ENCODE peak calls at places on chromosomes 3 and 15, in seven cellular contexts. Y is SK-N-SH, T is HCT116, M is endothelial cell of umbilical vein, X is fibroblast of lung, A is K562, J is IMR-90. L is an unnamed sample. For H3K4me1, the result is how much of the 10 kb centered on the place peaks cover.

GRCh38 chr3:25899352-25900101 is 109.6 kb downstream of the OXSM start:
- DNase-seq in J (no peak), T (no peak), Y (no peak), X (no peak), A (no peak), M (no peak), L (no peak)

GRCh38 chr3:48679416-48680380 is 6.0 kb downstream of the NCKIPSD start:
- DNase-seq in J (no peak), T (no peak), X (no peak), Y (no peak), M (no peak), A (no peak), L (no peak)

GRCh38 chr3:61562042-61562809 is 855 bp downstream of the PTPRG start:
- DNase-seq in Y (peak), T (no peak), M (peak), J (peak), A (no peak), X (no peak), L (peak)

GRCh38 chr3:187804120-187805106 is 59.1 kb upstream of the BCL6 start:
- DNase-seq in J (no peak), Y (no peak), T (no peak), X (no peak), A (no peak), M (no peak), L (no peak)

GRCh38 chr3:178022599-178022998 is 513.6 kb upstream of the KCNMB2 start:
- DNase-seq in A (no peak), X (no peak), T (peak), J (peak), Y (no peak), M (no peak), L (no peak)

GRCh38 chr3:144810150-144810549 is 838.5 kb downstream of the DIPK2A start:
- DNase-seq in A (no peak), Y (no peak), M (peak), J (no peak), X (no peak), T (no peak), L (no peak)

GRCh38 chr15:53512029-53512428 is 247.4 kb downstream of the WDR72 start:
- DNase-seq in M (no peak), T (no peak), J (no peak), A (no peak), X (no peak), Y (no peak), L (no peak)

GRCh38 chr3:183038764-183039163 is 58.4 kb upstream of the DCUN1D1 start:
- DNase-seq in Y (no peak), A (no peak), M (no peak), J (no peak), X (no peak), T (no peak), L (no peak)

GRCh38 chr3:192181151-192181550 is 546.2 kb downstream of the FGF12 start:
- DNase-seq in Y (no peak), X (no peak), A (no peak), M (no peak), J (no peak), T (no peak), L (no peak)

GRCh38 chr3:101177577-101177976 is 142.8 kb downstream of the IMPG2 start:
- DNase-seq in M (no peak), T (no peak), A (no peak), X (no peak), Y (no peak), J (no peak), L (no peak)

GRCh38 chr15:97504031-97504430 is 456.5 kb upstream of the ARRDC4 start:
- DNase-seq in J (peak), T (no peak), Y (no peak), A (no peak), X (peak), M (peak), L (no peak)

GRCh38 chr15:46126581-46126980 is 491.8 kb downstream of the SQOR start:
- DNase-seq in J (peak), Y (no peak), A (no peak), M (peak), T (no peak), X (no peak), L (no peak)

GRCh38 chr15:68797157-68797556 is 23.5 kb downstream of the ANP32A start:
- DNase-seq in X (peak), Y (no peak), T (no peak), M (no peak), A (no peak), J (peak), L (no peak)

GRCh38 chr3:117355566-117355965 is 646.0 kb downstream of the TUSC7 start:
- DNase-seq in T (no peak), M (peak), Y (peak), X (peak), J (peak), A (no peak), L (no peak)

GRCh38 chr3:148372476-148372875 is 325.2 kb upstream of the AGTR1 start:
- DNase-seq in Y (no peak), X (no peak), T (no peak), M (no peak), A (no peak), J (no peak), L (no peak)

GRCh38 chr15:45116482-45117326 is 2.6 kb downstream of the DUOXA2 start:
- DNase-seq in T (no peak), A (no peak), X (no peak), M (no peak), Y (no peak), J (no peak), L (peak)

GRCh38 chr3:156477306-156477705 is 77.6 kb downstream of the SSR3 start:
- DNase-seq in J (peak), Y (no peak), T (no peak), M (no peak), A (no peak), X (no peak), L (no peak)

GRCh38 chr3:165883866-165884478 is 46.7 kb upstream of the BCHE start:
- DNase-seq in T (no peak), J (no peak), Y (no peak), X (peak), A (no peak), M (no peak), L (no peak)

GRCh38 chr3:23254875-23255274 is 51.7 kb downstream of the UBE2E2 start:
- DNase-seq in T (no peak), M (no peak), A (no peak), Y (no peak), X (no peak), J (no peak), L (no peak)

GRCh38 chr3:129892857-129893615 is 475 bp downstream of the TMCC1 start:
- DNase-seq in A (peak), X (peak), Y (peak), J (no peak), T (no peak), M (peak), L (peak)

GRCh38 chr3:141305436-141305835 is 62.9 kb upstream of the ZBTB38 start:
- DNase-seq in T (no peak), X (peak), Y (no peak), J (peak), A (no peak), M (peak), L (no peak)

GRCh38 chr15:86221119-86221518 is 141.4 kb downstream of the AGBL1 start:
- DNase-seq in T (no peak), M (no peak), J (no peak), Y (no peak), A (no peak), X (no peak), L (no peak)

GRCh38 chr3:79517766-79518413 is 249.9 kb downstream of the ROBO1 start:
- DNase-seq in X (peak), A (no peak), Y (peak), J (peak), T (no peak), M (peak), L (no peak)

GRCh38 chr3:128794788-128795649 is 69.0 kb downstream of the RAB7A start:
- DNase-seq in J (peak), T (peak), X (peak), M (peak), A (peak), Y (peak), L (no peak)

GRCh38 chr15:63909819-63910437 is 76.2 kb upstream of the HERC1 start:
- DNase-seq in A (no peak), J (peak), M (peak), T (no peak), X (peak), Y (peak), L (no peak)

GRCh38 chr3:185406127-185406620 is 43.2 kb downstream of the MAP3K13 start:
- DNase-seq in J (no peak), M (no peak), Y (no peak), A (no peak), T (no peak), X (no peak), L (no peak)

GRCh38 chr3:187064210-187065115 is 74.8 kb downstream of the RPL39L start:
- DNase-seq in M (no peak), J (peak), Y (peak), T (no peak), A (no peak), X (peak), L (no peak)

GRCh38 chr3:64143399-64144130 is 81.7 kb downstream of the PRICKLE2 start:
- DNase-seq in T (no peak), J (peak), M (peak), A (no peak), X (peak), Y (no peak), L (no peak)

GRCh38 chr3:179672918-179673317 is 20.1 kb downstream of the USP13 start:
- DNase-seq in X (no peak), M (no peak), T (no peak), Y (no peak), A (no peak), J (no peak), L (no peak)

GRCh38 chr3:179671309-179671708 is 18.5 kb downstream of the USP13 start:
- DNase-seq in J (no peak), Y (no peak), A (no peak), X (no peak), M (no peak), T (no peak), L (no peak)

GRCh38 chr3:179671709-179672337 is 19.0 kb downstream of the USP13 start:
- DNase-seq in X (peak), M (peak), A (no peak), J (peak), Y (no peak), T (no peak), L (no peak)

GRCh38 chr3:179676081-179676480 is 23.2 kb downstream of the USP13 start:
- DNase-seq in M (no peak), A (no peak), T (no peak), J (no peak), Y (no peak), X (no peak), L (no peak)

DNA sequence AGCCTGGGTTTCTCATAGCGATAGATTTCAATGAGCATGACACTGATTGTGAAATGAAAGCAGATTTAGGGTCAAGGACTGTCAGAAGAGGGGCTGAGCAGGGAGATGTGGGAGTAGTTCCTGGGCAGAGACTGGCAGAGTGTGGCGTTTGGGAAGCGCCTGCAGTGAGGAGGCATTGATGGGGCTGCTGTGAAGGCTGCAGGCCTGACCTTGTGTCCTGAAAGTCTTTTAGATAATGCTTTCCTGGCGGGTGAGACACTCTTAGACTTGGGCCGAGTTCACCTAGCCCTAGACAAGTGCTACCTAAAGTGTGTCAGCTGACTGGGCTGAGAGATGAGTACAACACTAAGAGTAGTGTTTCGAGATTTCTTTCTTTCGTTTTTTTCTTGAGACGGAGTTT is 20.7 kb downstream of the USP13 start:
- DNase-seq in T (no peak), J (no peak), Y (no peak), X (no peak), M (no peak), A (no peak), L (no peak)
- TF ChIP-seq CTCF in T (no peak), J (no peak), Y (no peak), X (no peak), M (no peak), A (no peak), L (no peak)

GRCh38 chr15:87619161-87619960 is 637.2 kb downstream of the NTRK3 start:
- DNase-seq in T (no peak), J (peak), Y (peak), X (peak), A (peak), M (peak), L (no peak)
- H3K9ac ChIP-seq in T (no peak), J (no peak), Y (no peak), X (no peak), A (no peak), M (peak), L (no peak)

DNA sequence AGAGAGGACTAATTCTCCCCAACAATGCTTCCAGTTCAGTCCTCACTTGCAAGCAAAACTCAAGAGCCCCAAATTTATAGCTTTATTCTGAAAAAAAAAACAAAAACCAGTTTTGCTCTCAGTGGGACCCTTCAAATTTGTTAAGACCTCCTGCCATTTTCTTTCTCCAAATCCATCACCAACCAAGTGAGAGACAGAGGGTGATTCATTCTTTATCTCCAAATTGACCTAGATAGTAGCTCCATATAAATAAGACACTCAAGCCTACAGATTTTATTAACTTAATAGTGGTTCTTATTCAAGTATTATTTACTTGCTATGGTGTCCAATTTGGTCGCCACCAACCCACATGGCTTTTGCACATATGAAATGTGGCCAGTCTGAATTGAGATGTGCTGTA is 195.8 kb downstream of the RORA start:
- DNase-seq in A (no peak), J (no peak), X (no peak), Y (no peak), T (no peak), M (peak), L (no peak)
- H3K4me1 ChIP-seq in A (under half), J (under half), X (under half), Y (under half), T (under half), M (half or more), L (under half)

GRCh38 chr15:47194718-47195117 is 522.6 kb upstream of the SEMA6D start:
- DNase-seq in A (no peak), J (peak), Y (peak), T (no peak), X (peak), M (peak), L (no peak)
- TF ChIP-seq CTCF in A (no peak), J (peak), Y (peak), T (no peak), X (peak), M (peak), L (no peak)